ENCODE peak calls at places on chromosomes 11 and 22, in ten cellular contexts. One of them, this sample, is unnamed.

GRCh38 chr11:103484545-103484944 is 375.3 kb downstream of the DYNC2H1 start:
- DNase-seq in SK-N-SH: no peak
- DNase-seq in K562: no peak
- DNase-seq in ascending aorta: no peak
- DNase-seq in H9: no peak
- DNase-seq in fibroblast of lung: no peak
- DNase-seq in kidney epithelial cell: no peak
- DNase-seq in breast epithelium: no peak
- DNase-seq in body of pancreas: no peak
- DNase-seq in neural progenitor cell: no peak
- DNase-seq in this sample: no peak

GRCh38 chr22:30308518-30309230 is 18.1 kb downstream of the TBC1D10A start:
- DNase-seq in H9: no peak
- DNase-seq in K562: no peak
- DNase-seq in body of pancreas: no peak
- DNase-seq in ascending aorta: no peak
- DNase-seq in breast epithelium: no peak
- DNase-seq in kidney epithelial cell: no peak
- DNase-seq in SK-N-SH: no peak
- DNase-seq in neural progenitor cell: no peak
- DNase-seq in fibroblast of lung: peak; percentile 60
- DNase-seq in this sample: no peak

GRCh38 chr22:20215742-20216141 is 52.4 kb downstream of the RTN4R start:
- DNase-seq in K562: no peak
- DNase-seq in body of pancreas: no peak
- DNase-seq in neural progenitor cell: no peak
- DNase-seq in SK-N-SH: no peak
- DNase-seq in H9: no peak
- DNase-seq in kidney epithelial cell: no peak
- DNase-seq in ascending aorta: no peak
- DNase-seq in breast epithelium: no peak
- DNase-seq in fibroblast of lung: no peak
- DNase-seq in this sample: no peak

GRCh38 chr22:39577361-39577760 is 6.8 kb downstream of the CACNA1I start:
- DNase-seq in body of pancreas: no peak
- DNase-seq in fibroblast of lung: no peak
- DNase-seq in SK-N-SH: no peak
- DNase-seq in neural progenitor cell: no peak
- DNase-seq in ascending aorta: no peak
- DNase-seq in breast epithelium: no peak
- DNase-seq in kidney epithelial cell: no peak
- DNase-seq in K562: no peak
- DNase-seq in H9: no peak
- DNase-seq in this sample: no peak

GRCh38 chr22:45620707-45621106 is 50.9 kb upstream of the ATXN10 start:
- DNase-seq in fibroblast of lung: no peak
- DNase-seq in K562: no peak
- DNase-seq in H9: no peak
- DNase-seq in neural progenitor cell: no peak
- DNase-seq in SK-N-SH: no peak
- DNase-seq in ascending aorta: no peak
- DNase-seq in kidney epithelial cell: no peak
- DNase-seq in body of pancreas: no peak
- DNase-seq in breast epithelium: no peak
- DNase-seq in this sample: no peak

GRCh38 chr11:109644158-109644557 is 222.2 kb downstream of the C11orf87 start:
- DNase-seq in fibroblast of lung: no peak
- DNase-seq in neural progenitor cell: peak; percentile 16
- DNase-seq in H9: no peak
- DNase-seq in K562: no peak
- DNase-seq in SK-N-SH: peak; percentile 55
- DNase-seq in ascending aorta: no peak
- DNase-seq in body of pancreas: no peak
- DNase-seq in kidney epithelial cell: no peak
- DNase-seq in breast epithelium: no peak
- DNase-seq in this sample: peak; percentile 90

GRCh38 chr11:61516675-61517516 is 8.3 kb downstream of the LRRC10B start:
- DNase-seq in fibroblast of lung: peak; percentile 25
- DNase-seq in kidney epithelial cell: no peak
- DNase-seq in neural progenitor cell: peak; percentile 87
- DNase-seq in SK-N-SH: peak; percentile 93
- DNase-seq in ascending aorta: no peak
- DNase-seq in breast epithelium: no peak
- DNase-seq in H9: peak; percentile 77
- DNase-seq in K562: peak; percentile 86
- DNase-seq in body of pancreas: no peak
- DNase-seq in this sample: peak; percentile 44

GRCh38 chr11:5618807-5619206 is 6.0 kb upstream of the TRIM34 start:
- DNase-seq in ascending aorta: no peak
- DNase-seq in K562: no peak
- DNase-seq in kidney epithelial cell: no peak
- DNase-seq in H9: no peak
- DNase-seq in neural progenitor cell: no peak
- DNase-seq in breast epithelium: no peak
- DNase-seq in SK-N-SH: no peak
- DNase-seq in fibroblast of lung: peak; percentile 53
- DNase-seq in body of pancreas: no peak
- DNase-seq in this sample: no peak

GRCh38 chr11:67522844-67523555 is at the start of gene CABP2:
- DNase-seq in breast epithelium: no peak
- DNase-seq in H9: no peak
- DNase-seq in ascending aorta: no peak
- DNase-seq in K562: no peak
- DNase-seq in neural progenitor cell: peak; percentile 17
- DNase-seq in body of pancreas: no peak
- DNase-seq in kidney epithelial cell: no peak
- DNase-seq in SK-N-SH: no peak
- DNase-seq in fibroblast of lung: no peak
- DNase-seq in this sample: no peak

GRCh38 chr22:25598609-25599008 is 34.1 kb downstream of the GRK3 start:
- DNase-seq in breast epithelium: no peak
- DNase-seq in fibroblast of lung: no peak
- DNase-seq in ascending aorta: no peak
- DNase-seq in neural progenitor cell: no peak
- DNase-seq in SK-N-SH: no peak
- DNase-seq in kidney epithelial cell: no peak
- DNase-seq in H9: no peak
- DNase-seq in K562: no peak
- DNase-seq in body of pancreas: no peak
- DNase-seq in this sample: no peak

GRCh38 chr11:30002157-30002556 is 14.7 kb downstream of the KCNA4 start:
- DNase-seq in breast epithelium: no peak
- DNase-seq in K562: no peak
- DNase-seq in ascending aorta: no peak
- DNase-seq in neural progenitor cell: no peak
- DNase-seq in H9: no peak
- DNase-seq in SK-N-SH: no peak
- DNase-seq in kidney epithelial cell: no peak
- DNase-seq in body of pancreas: no peak
- DNase-seq in fibroblast of lung: no peak
- DNase-seq in this sample: no peak

GRCh38 chr22:33922268-33922667 is 2.0 kb upstream of the LARGE1 start:
- DNase-seq in H9: peak; percentile 72
- DNase-seq in neural progenitor cell: peak; percentile 90
- DNase-seq in kidney epithelial cell: no peak
- DNase-seq in fibroblast of lung: peak; percentile 32
- DNase-seq in body of pancreas: peak; percentile 34
- DNase-seq in SK-N-SH: no peak
- DNase-seq in breast epithelium: peak; percentile 22
- DNase-seq in ascending aorta: no peak
- DNase-seq in K562: no peak
- DNase-seq in this sample: peak; percentile 7

GRCh38 chr22:22239311-22239939 is 5.2 kb upstream of the VPREB1 start:
- DNase-seq in breast epithelium: no peak
- DNase-seq in ascending aorta: no peak
- DNase-seq in SK-N-SH: no peak
- DNase-seq in K562: no peak
- DNase-seq in body of pancreas: no peak
- DNase-seq in H9: no peak
- DNase-seq in neural progenitor cell: no peak
- DNase-seq in fibroblast of lung: no peak
- DNase-seq in kidney epithelial cell: no peak
- DNase-seq in this sample: no peak
- H3K27me3 ChIP-seq in breast epithelium: peaks cover 5% of the 10 kb centered on the region
- H3K27me3 ChIP-seq in ascending aorta: no peaks in the 10 kb centered on the region
- H3K27me3 ChIP-seq in SK-N-SH: peaks cover 52% of the 10 kb centered on the region
- H3K27me3 ChIP-seq in K562: peaks cover 80% of the 10 kb centered on the region
- H3K27me3 ChIP-seq in body of pancreas: no peaks in the 10 kb centered on the region
- H3K27me3 ChIP-seq in H9: peaks cover 88% of the 10 kb centered on the region
- H3K27me3 ChIP-seq in neural progenitor cell: peaks cover 100% of the 10 kb centered on the region
- H3K27me3 ChIP-seq in fibroblast of lung: peaks cover 2% of the 10 kb centered on the region
- H3K27me3 ChIP-seq in kidney epithelial cell: peaks cover 3% of the 10 kb centered on the region
- H3K27me3 ChIP-seq in this sample: peaks cover 8% of the 10 kb centered on the region

GRCh38 chr11:129768356-129768755 is 47.3 kb upstream of the TMEM45B start:
- DNase-seq in breast epithelium: no peak
- DNase-seq in body of pancreas: no peak
- DNase-seq in neural progenitor cell: no peak
- DNase-seq in K562: no peak
- DNase-seq in SK-N-SH: no peak
- DNase-seq in H9: no peak
- DNase-seq in fibroblast of lung: no peak
- DNase-seq in kidney epithelial cell: no peak
- DNase-seq in ascending aorta: no peak
- DNase-seq in this sample: no peak

GRCh38 chr11:129767827-129768226 is 47.8 kb upstream of the TMEM45B start:
- DNase-seq in H9: no peak
- DNase-seq in breast epithelium: no peak
- DNase-seq in SK-N-SH: no peak
- DNase-seq in body of pancreas: no peak
- DNase-seq in K562: no peak
- DNase-seq in kidney epithelial cell: no peak
- DNase-seq in neural progenitor cell: no peak
- DNase-seq in ascending aorta: no peak
- DNase-seq in fibroblast of lung: no peak
- DNase-seq in this sample: no peak

GRCh38 chr11:129769059-129769458 is 46.6 kb upstream of the TMEM45B start:
- DNase-seq in K562: no peak
- DNase-seq in H9: no peak
- DNase-seq in fibroblast of lung: no peak
- DNase-seq in neural progenitor cell: no peak
- DNase-seq in ascending aorta: no peak
- DNase-seq in body of pancreas: no peak
- DNase-seq in kidney epithelial cell: no peak
- DNase-seq in SK-N-SH: no peak
- DNase-seq in breast epithelium: no peak
- DNase-seq in this sample: no peak

GRCh38 chr11:129770993-129771392 is 44.7 kb upstream of the TMEM45B start:
- DNase-seq in ascending aorta: no peak
- DNase-seq in H9: no peak
- DNase-seq in neural progenitor cell: no peak
- DNase-seq in breast epithelium: no peak
- DNase-seq in body of pancreas: no peak
- DNase-seq in SK-N-SH: no peak
- DNase-seq in fibroblast of lung: no peak
- DNase-seq in K562: no peak
- DNase-seq in kidney epithelial cell: no peak
- DNase-seq in this sample: no peak

DNA sequence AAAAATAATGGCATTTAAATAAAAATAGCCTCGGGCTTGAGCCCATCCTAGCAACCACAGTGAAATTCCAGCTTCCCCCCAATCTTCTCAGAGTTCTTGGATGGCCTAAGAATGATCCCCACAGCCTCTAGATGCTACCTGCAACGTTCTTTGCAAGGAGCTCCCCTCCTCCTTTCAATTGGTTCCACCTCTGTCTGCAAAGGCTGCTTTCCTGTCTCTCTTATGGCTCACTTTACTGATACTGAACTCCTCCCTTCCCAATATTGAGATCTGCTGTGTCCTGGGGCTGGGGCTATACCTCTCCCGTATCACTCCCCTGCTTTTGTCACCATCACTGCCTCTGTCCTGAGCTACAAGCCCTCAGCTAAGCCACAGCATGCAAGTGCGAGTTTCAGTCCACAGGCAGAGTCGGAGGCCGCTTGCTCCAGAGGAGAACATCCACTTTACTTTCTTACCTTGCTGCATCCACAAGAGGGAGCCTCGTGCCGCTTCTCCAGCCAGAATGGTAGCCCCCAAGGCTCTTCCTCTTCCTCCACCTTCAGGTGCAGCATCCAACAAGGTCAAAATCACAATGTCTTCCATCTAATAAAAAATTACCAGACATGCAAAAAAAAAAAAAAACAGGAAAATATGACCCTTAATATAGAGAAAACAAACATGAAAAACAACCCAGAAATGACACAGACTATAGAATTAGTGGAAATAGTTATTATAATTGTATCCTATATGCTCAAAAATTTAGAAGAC is 48.6 kb upstream of the TMEM45B start:
- DNase-seq in ascending aorta: no peak
- DNase-seq in kidney epithelial cell: no peak
- DNase-seq in K562: no peak
- DNase-seq in SK-N-SH: peak; percentile 29
- DNase-seq in H9: peak; percentile 78
- DNase-seq in body of pancreas: no peak
- DNase-seq in fibroblast of lung: peak; percentile 21
- DNase-seq in breast epithelium: no peak
- DNase-seq in neural progenitor cell: peak; percentile 63
- DNase-seq in this sample: peak; percentile 25
- TF ChIP-seq CTCF in ascending aorta: no peak
- TF ChIP-seq CTCF in kidney epithelial cell: peak; percentile 70
- TF ChIP-seq CTCF in K562: peak; percentile 36
- TF ChIP-seq CTCF in SK-N-SH: peak; percentile 43
- TF ChIP-seq CTCF in H9: peak; percentile 77
- TF ChIP-seq CTCF in body of pancreas: peak; percentile 11
- TF ChIP-seq CTCF in fibroblast of lung: peak; percentile 68
- TF ChIP-seq CTCF in breast epithelium: no peak
- TF ChIP-seq CTCF in neural progenitor cell: peak; percentile 73
- TF ChIP-seq CTCF in this sample: peak; percentile 58

GRCh38 chr22:48278620-48279464 is 1516.4 kb downstream of the TBC1D22A start:
- DNase-seq in fibroblast of lung: no peak
- DNase-seq in H9: no peak
- DNase-seq in SK-N-SH: no peak
- DNase-seq in K562: no peak
- DNase-seq in body of pancreas: no peak
- DNase-seq in neural progenitor cell: no peak
- DNase-seq in ascending aorta: no peak
- DNase-seq in breast epithelium: peak; percentile 4
- DNase-seq in kidney epithelial cell: no peak
- DNase-seq in this sample: no peak
- H3K27me3 ChIP-seq in fibroblast of lung: no peaks in the 10 kb centered on the region
- H3K27me3 ChIP-seq in H9: no peaks in the 10 kb centered on the region
- H3K27me3 ChIP-seq in SK-N-SH: no peaks in the 10 kb centered on the region
- H3K27me3 ChIP-seq in K562: peaks cover 7% of the 10 kb centered on the region
- H3K27me3 ChIP-seq in body of pancreas: no peaks in the 10 kb centered on the region
- H3K27me3 ChIP-seq in neural progenitor cell: no peaks in the 10 kb centered on the region
- H3K27me3 ChIP-seq in ascending aorta: no peaks in the 10 kb centered on the region
- H3K27me3 ChIP-seq in breast epithelium: no peaks in the 10 kb centered on the region
- H3K27me3 ChIP-seq in kidney epithelial cell: no peaks in the 10 kb centered on the region
- H3K27me3 ChIP-seq in this sample: no peaks in the 10 kb centered on the region

DNA sequence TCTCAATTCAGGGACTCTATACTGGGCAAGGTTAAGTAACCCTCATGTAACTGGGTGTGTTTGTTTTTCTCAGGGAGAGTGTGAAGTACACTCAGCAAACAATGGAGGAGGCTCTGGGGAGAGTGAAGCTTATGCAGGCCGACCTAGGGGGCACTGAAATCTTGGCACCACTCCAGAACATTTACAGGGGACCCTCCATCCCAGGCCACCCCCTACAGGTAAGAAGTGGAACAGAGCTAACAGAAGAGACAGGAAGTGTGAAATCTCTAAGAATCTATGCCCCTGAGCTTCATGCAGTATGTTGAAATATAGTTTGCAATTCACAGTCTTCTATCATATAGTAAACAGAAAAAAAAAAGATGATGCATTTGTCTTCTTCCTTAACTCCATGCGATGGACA is 8.3 kb downstream of the VWA5A start:
- DNase-seq in kidney epithelial cell: no peak
- DNase-seq in ascending aorta: no peak
- DNase-seq in K562: peak; percentile 38
- DNase-seq in breast epithelium: no peak
- DNase-seq in body of pancreas: no peak
- DNase-seq in H9: peak; percentile 34
- DNase-seq in neural progenitor cell: peak; percentile 30
- DNase-seq in SK-N-SH: peak; percentile 27
- DNase-seq in fibroblast of lung: no peak
- DNase-seq in this sample: no peak
- TF ChIP-seq CTCF in kidney epithelial cell: no peak
- TF ChIP-seq CTCF in ascending aorta: no peak
- TF ChIP-seq CTCF in K562: peak; percentile 31
- TF ChIP-seq CTCF in breast epithelium: no peak
- TF ChIP-seq CTCF in body of pancreas: no peak
- TF ChIP-seq CTCF in H9: peak; percentile 63
- TF ChIP-seq CTCF in neural progenitor cell: peak; percentile 43
- TF ChIP-seq CTCF in SK-N-SH: no peak
- TF ChIP-seq CTCF in fibroblast of lung: no peak
- TF ChIP-seq CTCF in this sample: peak; percentile 29

This sample was measured in BE2C.